ENCODE peak calls at places on chromosomes 1 and 21, in ten cellular contexts. O, L, I, S, Z, D, H, Q, B and W are unnamed samples.

GRCh38 chr1:43938892-43939587 is 5.4 kb downstream of the ARTN start:
- DNase-seq in L (no peak), O (no peak), B (no peak), H (peak), D (peak), Q (no peak), S (peak), Z (no peak), I (no peak), W (peak)

GRCh38 chr1:910881-911721 is 12.6 kb upstream of the SAMD11 start:
- DNase-seq in L (no peak), Q (peak), S (peak), I (no peak), O (no peak), D (peak), H (no peak), B (no peak), Z (peak), W (no peak)

GRCh38 chr1:64975127-64975526 is 8.8 kb upstream of the JAK1 start:
- DNase-seq in L (no peak), Q (no peak), I (no peak), B (no peak), O (no peak), D (no peak), S (no peak), Z (no peak), H (no peak), W (no peak)

GRCh38 chr21:26226724-26227123 is 56.2 kb upstream of the APP start:
- DNase-seq in D (no peak), Z (no peak), H (no peak), B (no peak), L (no peak), Q (no peak), I (no peak), O (no peak), S (no peak), W (no peak)

GRCh38 chr1:39631361-39632331 is 7.8 kb downstream of the HEYL start:
- DNase-seq in B (no peak), Q (no peak), H (no peak), S (no peak), D (no peak), I (no peak), L (no peak), Z (no peak), O (no peak), W (no peak)

GRCh38 chr1:173302890-173303829 is 96.0 kb upstream of the TNFSF4 start:
- DNase-seq in L (no peak), Q (no peak), H (no peak), Z (peak), D (no peak), B (no peak), S (no peak), O (no peak), I (no peak), W (no peak)

GRCh38 chr1:31755197-31755611 is 8.9 kb downstream of the ADGRB2 start:
- DNase-seq in I (no peak), L (no peak), O (no peak), D (peak), Q (no peak), H (no peak), Z (no peak), S (no peak), B (no peak), W (no peak)

GRCh38 chr21:28342229-28342810 is 650.4 kb downstream of the LTN1 start:
- DNase-seq in Q (no peak), B (no peak), S (no peak), D (no peak), L (no peak), O (no peak), I (no peak), Z (no peak), H (no peak), W (no peak)

GRCh38 chr1:29082519-29082918 is 41.2 kb downstream of the TMEM200B start:
- DNase-seq in B (no peak), Z (no peak), D (no peak), I (no peak), L (no peak), H (no peak), S (no peak), Q (no peak), O (no peak), W (no peak)

GRCh38 chr1:14599173-14599754 is 779 bp downstream of the KAZN start:
- DNase-seq in I (no peak), D (no peak), Z (peak), L (no peak), H (no peak), S (no peak), O (no peak), Q (no peak), B (no peak), W (peak)

GRCh38 chr1:85047472-85048295 is 616 bp downstream of the MCOLN3 start:
- DNase-seq in Z (peak), Q (no peak), H (no peak), S (peak), L (no peak), I (peak), O (no peak), B (peak), D (no peak), W (no peak)

GRCh38 chr1:199404191-199404590 is 623.3 kb upstream of the NR5A2 start:
- DNase-seq in O (no peak), D (no peak), H (no peak), B (no peak), Z (no peak), L (no peak), Q (no peak), S (no peak), I (no peak), W (peak)

GRCh38 chr1:158087320-158087927 is 93.3 kb upstream of the CD1D start:
- DNase-seq in Z (peak), O (peak), B (peak), L (no peak), S (peak), H (peak), D (peak), Q (peak), I (no peak), W (peak)

GRCh38 chr1:186175588-186175987 is 199.5 kb downstream of the TPR start:
- DNase-seq in I (no peak), D (peak), L (no peak), B (no peak), Z (no peak), Q (no peak), O (no peak), S (peak), H (no peak), W (no peak)

GRCh38 chr21:37855568-37856391 is 60.5 kb downstream of the KCNJ6 start:
- DNase-seq in H (no peak), B (no peak), L (peak), Z (no peak), O (no peak), Q (no peak), D (no peak), I (no peak), S (no peak), W (peak)

GRCh38 chr1:181104790-181105133 is 16.3 kb downstream of the IER5 start:
- DNase-seq in S (no peak), Q (peak), Z (peak), B (no peak), D (no peak), I (peak), L (no peak), H (no peak), O (peak), W (no peak)

GRCh38 chr1:35646043-35646442 is 4.7 kb upstream of the PSMB2 start:
- DNase-seq in S (no peak), Q (peak), O (no peak), B (no peak), Z (no peak), H (no peak), L (no peak), I (no peak), D (no peak), W (no peak)

GRCh38 chr1:109274533-109275476 is 8.1 kb downstream of the PSRC1 start:
- DNase-seq in L (peak), B (no peak), I (no peak), H (no peak), S (peak), D (peak), Z (peak), Q (peak), O (no peak), W (no peak)

GRCh38 chr1:26350701-26351590 is 3.0 kb downstream of the CRYBG2 start:
- DNase-seq in S (no peak), I (no peak), Z (peak), D (no peak), B (peak), L (no peak), Q (peak), O (no peak), H (no peak), W (no peak)

GRCh38 chr1:157131281-157131680 is 6.9 kb downstream of the ETV3 start:
- DNase-seq in I (no peak), Z (no peak), O (no peak), S (no peak), H (no peak), Q (no peak), D (no peak), B (no peak), L (no peak), W (no peak)

GRCh38 chr1:233951804-233952203 is 47.3 kb downstream of the SLC35F3 start:
- DNase-seq in O (no peak), Q (no peak), Z (no peak), B (no peak), S (no peak), H (no peak), I (no peak), L (no peak), D (no peak), W (no peak)

GRCh38 chr21:39014751-39015150 is 168.5 kb downstream of the PSMG1 start:
- DNase-seq in H (no peak), I (no peak), B (no peak), D (no peak), L (peak), S (no peak), O (no peak), Z (no peak), Q (peak), W (no peak)

GRCh38 chr1:44423706-44424546 is 18.9 kb downstream of the RNF220 start:
- DNase-seq in H (peak), D (peak), I (no peak), Z (no peak), L (no peak), S (peak), O (no peak), Q (peak), B (no peak), W (peak)